ENCODE peak calls at places on chromosome 2, in four cellular contexts. Y is kidney; C is CD8-positive, alpha-beta memory T cell; A is pulmonary artery endothelial cell. G is an unnamed sample.
A peak's percentile ranks its signal among the peaks of the same experiment; 100 is the strongest.

GRCh38 chr2:171882095-171882769 is 11.8 kb downstream of the SLC25A12 start:
- DNase-seq in Y (no peak), C (no peak), A (no peak), G (no peak)

GRCh38 chr2:218839893-218840292 is 8.3 kb upstream of the PRKAG3 start:
- DNase-seq in A (no peak), C (no peak), Y (no peak), G (no peak)

GRCh38 chr2:144630459-144631215 is 110.7 kb upstream of the ZEB2 start:
- DNase-seq in Y (no peak), C (no peak), A (no peak), G (peak; percentile 38)

GRCh38 chr2:147538848-147539247 is 306.0 kb upstream of the ACVR2A start:
- DNase-seq in Y (no peak), C (no peak), A (no peak), G (no peak)

GRCh38 chr2:110978871-110979833 is 141.6 kb upstream of the BCL2L11 start:
- DNase-seq in A (no peak), C (no peak), Y (peak; percentile 69), G (no peak)

GRCh38 chr2:175621847-175622246 is 380.2 kb downstream of the LNPK start:
- DNase-seq in C (no peak), Y (no peak), A (no peak), G (no peak)

GRCh38 chr2:201675454-201675853 is 23.0 kb downstream of the MPP4 start:
- DNase-seq in A (no peak), Y (no peak), C (no peak), G (no peak)

GRCh38 chr2:46804794-46805193 is 110.8 kb downstream of the MCFD2 start:
- DNase-seq in Y (no peak), A (no peak), C (no peak), G (no peak)

GRCh38 chr2:96923810-96924774 is 54.2 kb upstream of the SEMA4C start:
- DNase-seq in Y (no peak), C (peak; percentile 50), A (no peak), G (no peak)

GRCh38 chr2:57936216-57936615 is 110.4 kb upstream of the VRK2 start:
- DNase-seq in A (no peak), Y (no peak), C (no peak), G (no peak)

GRCh38 chr2:58984731-58985130 is 743.6 kb upstream of the FANCL start:
- DNase-seq in A (no peak), Y (no peak), C (no peak), G (no peak)

GRCh38 chr2:61726456-61727209 is 127.2 kb downstream of the FAM161A start:
- DNase-seq in C (no peak), Y (no peak), A (no peak), G (no peak)

GRCh38 chr2:225091336-225091735 is 49.1 kb upstream of the DOCK10 start:
- DNase-seq in Y (no peak), A (no peak), C (no peak), G (no peak)

GRCh38 chr2:231047270-231047921 is 9.3 kb upstream of the PSMD1 start:
- DNase-seq in A (no peak), Y (no peak), C (no peak), G (no peak)

GRCh38 chr2:232884549-232885263 is 14.6 kb downstream of the SNORC start:
- DNase-seq in A (no peak), Y (peak; percentile 71), C (no peak), G (no peak)

GRCh38 chr2:66846887-66847286 is 412.0 kb downstream of the MEIS1 start:
- DNase-seq in A (no peak), C (no peak), Y (no peak), G (no peak)

GRCh38 chr2:124975224-124975623 is 950.1 kb downstream of the CNTNAP5 start:
- DNase-seq in Y (no peak), A (no peak), C (no peak), G (no peak)

GRCh38 chr2:149720615-149721014 is 133.0 kb upstream of the MMADHC start:
- DNase-seq in A (no peak), Y (no peak), C (no peak), G (no peak)

GRCh38 chr2:124572953-124573634 is 548.0 kb downstream of the CNTNAP5 start:
- DNase-seq in A (no peak), C (no peak), Y (no peak), G (no peak)

GRCh38 chr2:227804970-227805369 is 8.7 kb upstream of the CCL20 start:
- DNase-seq in A (no peak), Y (no peak), C (no peak), G (no peak)

GRCh38 chr2:24466871-24467870 is 23.9 kb upstream of the NCOA1 start:
- DNase-seq in A (no peak), C (no peak), Y (no peak), G (no peak)

GRCh38 chr2:177254433-177255226 is 9.9 kb downstream of the NFE2L2 start:
- DNase-seq in C (no peak), Y (no peak), A (no peak), G (peak; percentile 64)

GRCh38 chr2:15023231-15023630 is 390.7 kb downstream of the LRATD1 start:
- DNase-seq in A (no peak), C (no peak), Y (no peak), G (no peak)

GRCh38 chr2:98564541-98565164 is 43.7 kb downstream of the COA5 start:
- DNase-seq in A (no peak), Y (no peak), C (no peak), G (no peak)

GRCh38 chr2:43084699-43085091 is 141.7 kb downstream of the ZFP36L2 start:
- DNase-seq in Y (peak; percentile 83), C (no peak), A (no peak), G (no peak)

GRCh38 chr2:226911932-226912331 is 76.1 kb downstream of the RHBDD1 start:
- DNase-seq in C (no peak), Y (no peak), A (no peak), G (no peak)

GRCh38 chr2:74206180-74206688 is 7.8 kb downstream of the MTHFD2 start:
- DNase-seq in Y (no peak), A (peak; percentile 44), C (peak; percentile 58), G (peak; percentile 76)

GRCh38 chr2:134320930-134321329 is 67.1 kb downstream of the MGAT5 start:
- DNase-seq in A (no peak), Y (no peak), C (peak; percentile 7), G (no peak)

GRCh38 chr2:68837164-68837860 is 33.9 kb downstream of the BMP10 start:
- DNase-seq in C (peak; percentile 36), A (no peak), Y (peak; percentile 81), G (peak; percentile 73)

GRCh38 chr2:240505946-240506345 is 51.8 kb downstream of the ANKMY1 start:
- DNase-seq in Y (peak; percentile 45), A (no peak), C (no peak), G (no peak)

GRCh38 chr2:188598551-188598950 is 306.9 kb downstream of the GULP1 start:
- DNase-seq in A (no peak), C (no peak), Y (no peak), G (peak; percentile 79)